ENCODE peak calls at places on chromosomes 4 and X, in ten cellular contexts. S, I, Q, E, M, H, F, C, O and L are unnamed samples.

GRCh38 chrX:36577006-36577405 is 431.2 kb upstream of the FAM47C start:
- DNase-seq in S (no peak), I (no peak), Q (no peak), E (peak; percentile 1), M (no peak), H (no peak), F (no peak), C (no peak), O (no peak), L (no peak)

GRCh38 chr4:99447079-99447478 is 11.9 kb upstream of the ADH7 start:
- DNase-seq in S (no peak), I (peak; percentile 12), Q (no peak), E (peak; percentile 89), M (no peak), H (peak; percentile 85), F (no peak), C (peak; percentile 5), O (peak; percentile 1), L (no peak)

GRCh38 chrX:1657367-1658082 is 42.7 kb downstream of the ASMT start:
- DNase-seq in S (no peak), I (peak; percentile 8), Q (peak; percentile 59), E (peak; percentile 65), M (peak; percentile 57), H (peak; percentile 39), F (no peak), C (no peak), O (peak; percentile 99), L (peak; percentile 12)

GRCh38 chr4:74504212-74504611 is 59.3 kb downstream of the AREG start:
- DNase-seq in S (no peak), I (no peak), Q (no peak), E (peak; percentile 43), M (no peak), H (no peak), F (no peak), C (no peak), O (no peak), L (peak; percentile 38)

GRCh38 chr4:26941951-26942350 is 81.3 kb downstream of the STIM2 start:
- DNase-seq in S (no peak), I (no peak), Q (no peak), E (no peak), M (no peak), H (no peak), F (no peak), C (no peak), O (no peak), L (no peak)

GRCh38 chr4:143554728-143555597 is 41.5 kb downstream of the SMARCA5 start:
- DNase-seq in S (no peak), I (no peak), Q (no peak), E (no peak), M (no peak), H (no peak), F (no peak), C (no peak), O (no peak), L (no peak)

GRCh38 chr4:3243066-3243775 is 5.7 kb upstream of the MSANTD1 start:
- DNase-seq in S (no peak), I (no peak), Q (peak; percentile 48), E (no peak), M (no peak), H (no peak), F (peak; percentile 46), C (no peak), O (no peak), L (no peak)

GRCh38 chr4:109301691-109302365 is 630 bp downstream of the COL25A1 start:
- DNase-seq in S (no peak), I (no peak), Q (no peak), E (no peak), M (no peak), H (no peak), F (peak; percentile 46), C (no peak), O (no peak), L (peak; percentile 46)

GRCh38 chrX:69024931-69025330 is 140.3 kb downstream of the PJA1 start:
- DNase-seq in S (peak; percentile 65), I (peak; percentile 7), Q (no peak), E (peak; percentile 72), M (no peak), H (no peak), F (no peak), C (no peak), O (no peak), L (no peak)

GRCh38 chr4:88880501-88881226 is 176.3 kb downstream of the FAM13A start:
- DNase-seq in S (no peak), I (no peak), Q (peak; percentile 64), E (no peak), M (no peak), H (no peak), F (no peak), C (no peak), O (no peak), L (peak; percentile 89)

GRCh38 chr4:75919914-75920313 is 17.7 kb upstream of the PPEF2 start:
- DNase-seq in S (no peak), I (no peak), Q (no peak), E (no peak), M (no peak), H (peak; percentile 58), F (no peak), C (no peak), O (peak; percentile 26), L (peak; percentile 41)

GRCh38 chr4:176193898-176194297 is 1.5 kb downstream of the SPATA4 start:
- DNase-seq in S (no peak), I (peak; percentile 89), Q (no peak), E (peak; percentile 94), M (no peak), H (peak; percentile 13), F (no peak), C (no peak), O (no peak), L (no peak)

GRCh38 chr4:56607926-56608325 is 73.2 kb downstream of the HOPX start:
- DNase-seq in S (no peak), I (no peak), Q (no peak), E (no peak), M (no peak), H (no peak), F (no peak), C (no peak), O (no peak), L (no peak)

GRCh38 chr4:110172972-110173371 is 25.4 kb downstream of the ELOVL6 start:
- DNase-seq in S (no peak), I (no peak), Q (peak; percentile 76), E (peak; percentile 30), M (no peak), H (no peak), F (no peak), C (no peak), O (peak; percentile 43), L (no peak)

GRCh38 chrX:18758166-18758932 is 50.9 kb downstream of the PPEF1 start:
- DNase-seq in S (no peak), I (no peak), Q (no peak), E (no peak), M (no peak), H (no peak), F (no peak), C (no peak), O (no peak), L (no peak)

GRCh38 chrX:129791336-129791735 is 11.6 kb downstream of the SASH3 start:
- DNase-seq in S (no peak), I (no peak), Q (no peak), E (no peak), M (no peak), H (no peak), F (no peak), C (no peak), O (no peak), L (no peak)

GRCh38 chr4:16270654-16271328 is 44.5 kb upstream of the TAPT1 start:
- DNase-seq in S (no peak), I (no peak), Q (no peak), E (no peak), M (no peak), H (no peak), F (no peak), C (no peak), O (no peak), L (no peak)

GRCh38 chr4:27239651-27240050 is 379.0 kb downstream of the STIM2 start:
- DNase-seq in S (no peak), I (no peak), Q (no peak), E (peak; percentile 7), M (no peak), H (no peak), F (no peak), C (no peak), O (no peak), L (no peak)

GRCh38 chr4:7191546-7192251 is 639 bp upstream of the SORCS2 start:
- DNase-seq in S (no peak), I (no peak), Q (no peak), E (no peak), M (no peak), H (no peak), F (peak; percentile 73), C (no peak), O (no peak), L (no peak)

GRCh38 chr4:128060130-128060619 is 937 bp upstream of the LARP1B start:
- DNase-seq in S (no peak), I (no peak), Q (no peak), E (peak; percentile 6), M (no peak), H (no peak), F (no peak), C (no peak), O (peak; percentile 41), L (no peak)

GRCh38 chr4:133000012-133000411 is 149.1 kb upstream of the PCDH10 start:
- DNase-seq in S (no peak), I (no peak), Q (no peak), E (no peak), M (no peak), H (peak; percentile 55), F (no peak), C (no peak), O (no peak), L (peak; percentile 2)

GRCh38 chrX:153874366-153875125 is 11.4 kb downstream of the L1CAM start:
- DNase-seq in S (no peak), I (no peak), Q (no peak), E (no peak), M (no peak), H (no peak), F (no peak), C (no peak), O (no peak), L (no peak)

GRCh38 chrX:16838202-16839066 is 31.7 kb downstream of the RBBP7 start:
- DNase-seq in S (no peak), I (peak; percentile 76), Q (no peak), E (peak; percentile 57), M (no peak), H (peak; percentile 61), F (no peak), C (no peak), O (no peak), L (peak; percentile 26)

GRCh38 chrX:51257490-51257889 is 75.1 kb upstream of the NUDT10 start:
- DNase-seq in S (no peak), I (no peak), Q (no peak), E (no peak), M (no peak), H (no peak), F (no peak), C (no peak), O (no peak), L (no peak)

GRCh38 chrX:38939067-38939466 is 137.8 kb downstream of the MID1IP1 start:
- DNase-seq in S (no peak), I (no peak), Q (no peak), E (peak; percentile 41), M (no peak), H (no peak), F (no peak), C (no peak), O (no peak), L (no peak)

GRCh38 chr4:183438458-183439113 is 5.8 kb upstream of the CDKN2AIP start:
- DNase-seq in S (peak; percentile 29), I (peak; percentile 65), Q (peak; percentile 22), E (peak; percentile 99), M (no peak), H (peak; percentile 79), F (no peak), C (no peak), O (no peak), L (no peak)

GRCh38 chr4:141177171-141177570 is 43.5 kb upstream of the ZNF330 start:
- DNase-seq in S (no peak), I (no peak), Q (no peak), E (no peak), M (no peak), H (no peak), F (no peak), C (no peak), O (no peak), L (no peak)

GRCh38 chr4:69748176-69748575 is 12.2 kb downstream of the SULT1B1 start:
- DNase-seq in S (no peak), I (no peak), Q (peak; percentile 23), E (peak; percentile 74), M (no peak), H (no peak), F (no peak), C (no peak), O (no peak), L (no peak)